ENCODE peak calls at places on chromosomes 1 and 21, in six cellular contexts. Y, B, M, H, X and C are unnamed samples.

GRCh38 chr1:201731142-201731541 is 97.8 kb upstream of the IPO9 start:
- DNase-seq in Y (no peak), B (no peak), M (no peak), H (no peak), X (no peak), C (no peak)

GRCh38 chr1:203888807-203889251 is 27.4 kb downstream of the SNRPE start:
- DNase-seq in Y (peak), B (peak), M (no peak), H (no peak), X (no peak), C (no peak)

GRCh38 chr1:181178241-181178640 is 89.7 kb downstream of the IER5 start:
- DNase-seq in Y (no peak), B (no peak), M (no peak), H (no peak), X (no peak), C (no peak)

GRCh38 chr1:234205966-234206365 is 167.3 kb upstream of the COA6 start:
- DNase-seq in Y (no peak), B (no peak), M (no peak), H (no peak), X (no peak), C (no peak)

GRCh38 chr1:183845681-183846080 is 40.8 kb downstream of the RGL1 start:
- DNase-seq in Y (no peak), B (no peak), M (no peak), H (no peak), X (no peak), C (no peak)

GRCh38 chr1:214636436-214636835 is 33.4 kb downstream of the CENPF start:
- DNase-seq in Y (no peak), B (no peak), M (no peak), H (no peak), X (no peak), C (no peak)

GRCh38 chr1:185894806-185895205 is 160.6 kb downstream of the HMCN1 start:
- DNase-seq in Y (peak), B (peak), M (no peak), H (no peak), X (no peak), C (no peak)

GRCh38 chr1:12067900-12068821 is 5.1 kb downstream of the TNFRSF8 start:
- DNase-seq in Y (peak), B (peak), M (no peak), H (no peak), X (no peak), C (no peak)

GRCh38 chr1:178011101-178011828 is 41.4 kb upstream of the SEC16B start:
- DNase-seq in Y (peak), B (peak), M (no peak), H (no peak), X (no peak), C (no peak)

GRCh38 chr21:27298465-27298864 is 331.6 kb upstream of the ADAMTS5 start:
- DNase-seq in Y (no peak), B (no peak), M (no peak), H (no peak), X (no peak), C (no peak)

GRCh38 chr1:235642021-235642942 is 7.3 kb downstream of the GNG4 start:
- DNase-seq in Y (peak), B (peak), M (no peak), H (no peak), X (peak), C (peak)

GRCh38 chr1:50251592-50252165 is 143.0 kb downstream of the ELAVL4 start:
- DNase-seq in Y (no peak), B (no peak), M (no peak), H (no peak), X (no peak), C (no peak)

GRCh38 chr1:233518344-233518743 is 95.6 kb upstream of the KCNK1 start:
- DNase-seq in Y (peak), B (no peak), M (no peak), H (no peak), X (no peak), C (no peak)

GRCh38 chr1:36475910-36476604 is 6.7 kb downstream of the CSF3R start:
- DNase-seq in Y (no peak), B (no peak), M (no peak), H (no peak), X (no peak), C (no peak)

GRCh38 chr1:29428997-29429396 is 192.7 kb downstream of the PTPRU start:
- DNase-seq in Y (no peak), B (no peak), M (no peak), H (no peak), X (no peak), C (no peak)

GRCh38 chr1:54037476-54037875 is 15.5 kb downstream of the TMEM59 start:
- DNase-seq in Y (peak), B (peak), M (no peak), H (no peak), X (no peak), C (no peak)

GRCh38 chr1:96445296-96445695 is 276.3 kb upstream of the PTBP2 start:
- DNase-seq in Y (peak), B (peak), M (no peak), H (no peak), X (no peak), C (no peak)

GRCh38 chr21:46619846-46620245 is 15.0 kb upstream of the S100B start:
- DNase-seq in Y (no peak), B (no peak), M (no peak), H (no peak), X (no peak), C (no peak)

GRCh38 chr1:25810341-25811299 is 9.1 kb upstream of the MTFR1L start:
- DNase-seq in Y (peak), B (no peak), M (peak), H (peak), X (peak), C (peak)